ENCODE peak calls at places on chromosomes 5 and 9, in six cellular contexts. V is cardiac fibroblast, P is GM10248, X is A673, Q is ovary, S is spleen. A is an unnamed sample.

GRCh38 chr9:99069075-99069474 is 35.8 kb upstream of the TGFBR1 start:
- DNase-seq in V (no peak), P (no peak), X (no peak), Q (no peak), S (no peak), A (no peak)

GRCh38 chr5:67182406-67182805 is 14.2 kb downstream of the CD180 start:
- DNase-seq in V (peak), P (no peak), X (no peak), Q (peak), S (peak), A (peak)

GRCh38 chr5:1021136-1021968 is 12.8 kb downstream of the NKD2 start:
- DNase-seq in V (no peak), P (no peak), X (peak), Q (no peak), S (peak), A (peak)

GRCh38 chr5:158819840-158820620 is 279.7 kb downstream of the EBF1 start:
- DNase-seq in V (peak), P (peak), X (no peak), Q (no peak), S (no peak), A (no peak)

GRCh38 chr5:127723571-127723970 is 20.4 kb downstream of the CCDC192 start:
- DNase-seq in V (peak), P (no peak), X (no peak), Q (no peak), S (no peak), A (no peak)

GRCh38 chr9:18791074-18791473 is 241.9 kb downstream of the SAXO1 start:
- DNase-seq in V (peak), P (no peak), X (peak), Q (no peak), S (no peak), A (no peak)

GRCh38 chr5:157924931-157925729 is 66.2 kb upstream of the CLINT1 start:
- DNase-seq in V (no peak), P (no peak), X (no peak), Q (no peak), S (no peak), A (no peak)

GRCh38 chr5:134136221-134136631 is 21.7 kb downstream of the TCF7 start:
- DNase-seq in V (no peak), P (no peak), X (no peak), Q (no peak), S (peak), A (no peak)

GRCh38 chr5:172412724-172413260 is 41.5 kb downstream of the SH3PXD2B start:
- DNase-seq in V (peak), P (no peak), X (peak), Q (peak), S (peak), A (peak)

GRCh38 chr5:146440870-146441495 is 6.2 kb upstream of the TCERG1 start:
- DNase-seq in V (peak), P (no peak), X (no peak), Q (no peak), S (no peak), A (no peak)

GRCh38 chr5:156907667-156908066 is 55.4 kb downstream of the TIMD4 start:
- DNase-seq in V (no peak), P (no peak), X (no peak), Q (no peak), S (no peak), A (no peak)

GRCh38 chr9:76676857-76677256 is 87.4 kb upstream of the PCA3 start:
- DNase-seq in V (no peak), P (no peak), X (no peak), Q (no peak), S (no peak), A (no peak)

GRCh38 chr9:78300209-78300608 is 3.3 kb downstream of the PSAT1 start:
- DNase-seq in V (no peak), P (no peak), X (no peak), Q (no peak), S (no peak), A (no peak)

GRCh38 chr5:142832263-142832662 is 62.1 kb downstream of the ARHGAP26 start:
- DNase-seq in V (no peak), P (no peak), X (no peak), Q (no peak), S (no peak), A (no peak)

GRCh38 chr9:79279356-79279755 is 292.4 kb upstream of the TLE4 start:
- DNase-seq in V (no peak), P (no peak), X (no peak), Q (no peak), S (no peak), A (no peak)

GRCh38 chr5:172714491-172715420 is 56.2 kb downstream of the DUSP1 start:
- DNase-seq in V (peak), P (peak), X (peak), Q (peak), S (peak), A (peak)

GRCh38 chr5:34499001-34499734 is 157.0 kb upstream of the RAI14 start:
- DNase-seq in V (peak), P (peak), X (peak), Q (no peak), S (no peak), A (peak)

GRCh38 chr9:8924529-8924928 is 1125.0 kb upstream of the DMAC1 start:
- DNase-seq in V (no peak), P (no peak), X (no peak), Q (no peak), S (no peak), A (no peak)

GRCh38 chr5:147558826-147559225 is 49.0 kb upstream of the DPYSL3 start:
- DNase-seq in V (peak), P (peak), X (peak), Q (peak), S (no peak), A (no peak)

GRCh38 chr9:93319301-93319991 is 132.0 kb upstream of the FAM120A start:
- DNase-seq in V (no peak), P (no peak), X (no peak), Q (no peak), S (no peak), A (no peak)

GRCh38 chr5:55227738-55228430 is 769 bp upstream of the MCIDAS start:
- DNase-seq in V (no peak), P (no peak), X (no peak), Q (no peak), S (no peak), A (no peak)

GRCh38 chr5:1343931-1344901 is 683 bp downstream of the CLPTM1L start:
- DNase-seq in V (no peak), P (no peak), X (peak), Q (peak), S (peak), A (no peak)

GRCh38 chr5:150458819-150459557 is 9.4 kb upstream of the RPS14 start:
- DNase-seq in V (peak), P (peak), X (peak), Q (peak), S (peak), A (peak)

GRCh38 chr9:105697871-105698270 is 3.5 kb downstream of the TMEM38B start:
- DNase-seq in V (no peak), P (no peak), X (no peak), Q (no peak), S (no peak), A (no peak)

DNA sequence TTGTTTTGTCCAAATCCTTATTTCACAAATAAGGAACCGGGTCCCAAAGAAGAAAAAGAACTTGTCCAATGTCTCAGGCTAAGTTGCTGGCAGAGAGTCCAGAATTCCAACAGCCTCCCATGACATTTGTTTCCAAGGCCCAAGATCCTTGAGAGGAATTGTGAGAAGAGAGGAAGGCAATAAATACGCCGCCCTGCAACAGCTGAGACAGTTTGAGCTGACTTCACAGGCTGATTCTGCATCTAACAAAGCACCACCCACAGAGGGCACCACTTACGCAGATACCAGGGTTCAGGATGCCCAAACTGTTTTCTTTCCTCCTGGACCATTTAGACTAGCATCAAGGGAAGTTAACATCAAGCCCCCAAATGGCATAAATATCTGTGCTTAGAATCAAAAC is 211.3 kb downstream of the FAM114A2 start:
- DNase-seq in V (no peak), P (no peak), X (no peak), Q (no peak), S (no peak), A (no peak)
- TF ChIP-seq CTCF in V (peak), P (peak), X (peak), Q (no peak), S (no peak), A (no peak)

DNA sequence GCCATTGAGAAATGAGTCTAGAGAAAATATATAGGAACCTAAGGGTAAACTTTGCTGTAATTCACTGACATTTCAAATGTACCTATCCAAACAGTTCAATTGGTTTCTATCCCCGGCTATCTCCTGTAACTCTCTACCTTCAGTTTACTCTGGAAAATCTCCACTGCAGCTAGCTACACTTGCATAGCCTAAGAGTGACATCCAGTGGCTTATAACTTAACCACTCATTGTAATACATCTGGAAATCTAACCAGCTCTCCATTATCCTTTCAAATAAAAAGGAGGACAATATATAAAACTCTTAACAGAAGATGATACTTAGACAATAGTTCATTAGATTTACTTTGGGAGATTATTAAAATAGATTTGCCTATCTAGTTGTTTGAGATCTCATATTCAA is 35.3 kb upstream of the SPDL1 start:
- DNase-seq in V (peak), P (no peak), X (peak), Q (no peak), S (no peak), A (no peak)
- TF ChIP-seq CTCF in V (peak), P (no peak), X (peak), Q (no peak), S (no peak), A (no peak)

DNA sequence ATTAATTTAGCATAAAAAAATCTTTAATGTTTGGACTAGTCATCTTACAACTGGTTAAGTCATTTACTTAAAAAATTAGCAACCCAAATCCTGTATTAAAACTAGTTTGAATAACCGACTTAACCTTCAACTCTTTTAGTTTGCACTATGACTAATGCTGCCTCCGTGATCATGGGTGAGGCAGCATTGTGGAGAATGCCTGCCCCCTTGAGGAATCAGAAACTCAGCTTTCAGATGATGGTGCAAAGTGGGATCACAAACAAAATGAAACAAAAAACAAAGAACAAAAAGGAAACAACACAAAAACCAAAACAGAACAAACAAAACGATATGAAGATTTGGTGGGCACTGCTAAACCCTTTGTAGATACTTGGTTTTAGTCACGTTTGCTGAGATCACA is 127.0 kb upstream of the PALM2AKAP2 start:
- DNase-seq in V (peak), P (no peak), X (peak), Q (no peak), S (no peak), A (no peak)
- TF ChIP-seq CTCF in V (peak), P (no peak), X (peak), Q (no peak), S (no peak), A (no peak)

GRCh38 chr5:95862636-95863382 is 40.3 kb upstream of the GLRX start:
- DNase-seq in V (no peak), P (no peak), X (no peak), Q (no peak), S (no peak), A (no peak)

GRCh38 chr5:95863383-95863757 is 40.8 kb upstream of the GLRX start:
- DNase-seq in V (peak), P (no peak), X (peak), Q (no peak), S (no peak), A (peak)

GRCh38 chr5:95866431-95867063 is 44.0 kb upstream of the GLRX start:
- DNase-seq in V (no peak), P (no peak), X (no peak), Q (no peak), S (no peak), A (no peak)

GRCh38 chr5:95864456-95864855 is 41.9 kb upstream of the GLRX start:
- DNase-seq in V (no peak), P (no peak), X (no peak), Q (no peak), S (no peak), A (no peak)

GRCh38 chr5:95864944-95865504 is 42.5 kb upstream of the GLRX start:
- DNase-seq in V (no peak), P (no peak), X (no peak), Q (no peak), S (no peak), A (no peak)
- TF ChIP-seq CTCF in V (no peak), P (no peak), X (no peak), Q (no peak), S (no peak), A (no peak)

GRCh38 chr5:109589983-109590382 is 99.7 kb upstream of the MAN2A1 start:
- DNase-seq in V (peak), P (no peak), X (no peak), Q (no peak), S (no peak), A (no peak)
- TF ChIP-seq CTCF in V (no peak), P (no peak), X (peak), Q (no peak), S (no peak), A (no peak)

GRCh38 chr5:42423285-42424152 is at the start of gene GHR:
- DNase-seq in V (peak), P (peak), X (peak), Q (peak), S (peak), A (peak)
- TF ChIP-seq CTCF in V (peak), P (peak), X (peak), Q (peak), S (peak), A (peak)

DNA sequence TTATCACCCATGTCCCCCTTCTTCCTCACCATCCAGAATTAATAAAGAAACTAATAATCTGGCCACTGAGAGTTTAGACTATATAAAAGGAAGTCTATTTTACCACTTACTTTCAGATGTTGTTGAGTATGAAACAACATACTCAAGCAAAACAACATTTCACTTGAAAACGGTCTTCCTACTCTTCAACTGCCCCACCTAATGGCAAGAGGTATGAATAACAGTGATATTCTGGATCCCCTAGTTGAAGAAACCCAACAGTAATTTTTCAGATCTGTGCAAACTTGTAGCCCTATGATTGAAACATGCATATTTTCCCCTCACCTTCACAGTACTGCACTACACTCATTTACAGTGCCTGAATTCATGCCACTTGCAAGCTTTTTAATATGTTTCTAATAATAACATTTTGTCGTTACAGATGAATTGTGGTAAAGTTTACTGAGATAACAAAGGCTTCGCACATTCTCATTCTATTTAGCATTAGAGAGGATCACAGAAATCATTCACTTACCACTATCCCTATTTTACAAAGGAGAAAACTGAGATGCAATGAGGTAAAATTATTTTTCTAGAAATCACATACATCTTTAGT is 267.9 kb upstream of the PDE4D start:
- DNase-seq in V (peak), P (peak), X (peak), Q (no peak), S (no peak), A (no peak)
- TF ChIP-seq CTCF in V (peak), P (peak), X (peak), Q (no peak), S (peak), A (peak)

A was measured in CD14-positive monocyte.